ENCODE peak calls at places on chromosome 19, in five cellular contexts. K is tibial nerve, M is heart left ventricle, R is stomach, X is IMR-90. P is an unnamed sample.

GRCh38 chr19:5358173-5358800 is 17.7 kb upstream of the PTPRS start:
- DNase-seq in M (no peak), K (no peak), R (no peak), X (peak), P (no peak)

GRCh38 chr19:58551577-58552471 is 3.1 kb downstream of the CHMP2A start:
- DNase-seq in K (no peak), X (no peak), R (no peak), M (no peak), P (no peak)

GRCh38 chr19:58035863-58036262 is 2.0 kb downstream of the ZSCAN1 start:
- DNase-seq in M (no peak), X (no peak), K (no peak), R (no peak), P (no peak)

GRCh38 chr19:45968626-45969025 is 5.0 kb downstream of the NOVA2 start:
- DNase-seq in M (no peak), X (no peak), K (no peak), R (no peak), P (no peak)

GRCh38 chr19:5954293-5954692 is 23.6 kb downstream of the RANBP3 start:
- DNase-seq in M (no peak), R (no peak), K (no peak), X (peak), P (no peak)

GRCh38 chr19:52541608-52542007 is 14.1 kb downstream of the ZNF808 start:
- DNase-seq in X (no peak), K (no peak), M (no peak), R (no peak), P (no peak)

GRCh38 chr19:54415208-54415900 is at the start of gene TTYH1:
- DNase-seq in X (no peak), K (no peak), M (no peak), R (no peak), P (no peak)

GRCh38 chr19:19137556-19138109 is 645 bp downstream of the TMEM161A start:
- DNase-seq in X (no peak), K (no peak), R (no peak), M (no peak), P (peak)

GRCh38 chr19:1962674-1963073 is 21.7 kb downstream of the CSNK1G2 start:
- DNase-seq in R (no peak), X (no peak), M (no peak), K (no peak), P (no peak)

GRCh38 chr19:43432866-43433673 is 18.4 kb downstream of the TEX101 start:
- DNase-seq in R (peak), M (peak), K (peak), X (peak), P (peak)

GRCh38 chr19:8158411-8159074 is 9.2 kb upstream of the FBN3 start:
- DNase-seq in M (peak), R (peak), X (peak), K (peak), P (peak)

GRCh38 chr19:46861691-46862503 is 1.1 kb downstream of the ARHGAP35 start:
- DNase-seq in R (peak), K (no peak), M (peak), X (no peak), P (peak)

GRCh38 chr19:45607071-45608029 is 5.3 kb upstream of the GPR4 start:
- DNase-seq in X (peak), K (peak), M (peak), R (peak), P (peak)

GRCh38 chr19:18515959-18516358 is 5.9 kb downstream of the ELL start:
- DNase-seq in K (no peak), X (no peak), R (no peak), M (no peak), P (no peak)

GRCh38 chr19:50427997-50428425 is 4.7 kb upstream of the MYBPC2 start:
- DNase-seq in K (peak), M (peak), R (peak), X (peak), P (peak)

GRCh38 chr19:44260695-44261446 is 1.2 kb downstream of the ZNF233 start:
- DNase-seq in K (no peak), R (no peak), M (no peak), X (no peak), P (no peak)

GRCh38 chr19:35722897-35723296 is 5.1 kb downstream of the KMT2B start:
- DNase-seq in M (no peak), X (no peak), R (no peak), K (no peak), P (no peak)
- TF ChIP-seq POLR2A in M (no peak), X (no peak), R (no peak), K (no peak), P (no peak)

GRCh38 chr19:10502524-10503001 is 593 bp downstream of the KEAP1 start:
- DNase-seq in K (peak), M (peak), X (peak), R (peak), P (peak)
- TF ChIP-seq CTCF in K (no peak), M (no peak), X (peak), R (no peak), P (no peak)

DNA sequence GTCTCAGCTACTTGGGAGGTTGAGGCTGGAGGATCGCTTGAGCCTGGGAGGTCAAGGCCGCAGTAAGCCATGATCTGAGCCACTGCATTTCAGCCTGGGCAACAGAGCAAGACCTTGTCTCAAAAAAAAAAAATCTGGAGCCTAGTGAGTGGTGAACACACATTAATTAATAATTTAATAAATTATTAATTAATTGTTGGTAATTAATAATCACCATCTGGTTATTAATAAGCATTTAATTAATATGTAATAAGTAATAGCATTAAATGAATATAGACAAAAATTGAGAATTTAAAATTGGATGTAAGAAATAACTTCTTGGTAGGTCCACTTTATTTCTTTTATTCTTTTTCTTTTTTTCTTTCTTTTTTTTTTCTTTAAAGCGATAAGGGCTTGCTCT is 31.9 kb upstream of the CEBPA start:
- DNase-seq in K (no peak), R (no peak), X (no peak), M (no peak), P (no peak)
- TF ChIP-seq POLR2A in K (no peak), R (no peak), X (no peak), M (no peak), P (no peak)

DNA sequence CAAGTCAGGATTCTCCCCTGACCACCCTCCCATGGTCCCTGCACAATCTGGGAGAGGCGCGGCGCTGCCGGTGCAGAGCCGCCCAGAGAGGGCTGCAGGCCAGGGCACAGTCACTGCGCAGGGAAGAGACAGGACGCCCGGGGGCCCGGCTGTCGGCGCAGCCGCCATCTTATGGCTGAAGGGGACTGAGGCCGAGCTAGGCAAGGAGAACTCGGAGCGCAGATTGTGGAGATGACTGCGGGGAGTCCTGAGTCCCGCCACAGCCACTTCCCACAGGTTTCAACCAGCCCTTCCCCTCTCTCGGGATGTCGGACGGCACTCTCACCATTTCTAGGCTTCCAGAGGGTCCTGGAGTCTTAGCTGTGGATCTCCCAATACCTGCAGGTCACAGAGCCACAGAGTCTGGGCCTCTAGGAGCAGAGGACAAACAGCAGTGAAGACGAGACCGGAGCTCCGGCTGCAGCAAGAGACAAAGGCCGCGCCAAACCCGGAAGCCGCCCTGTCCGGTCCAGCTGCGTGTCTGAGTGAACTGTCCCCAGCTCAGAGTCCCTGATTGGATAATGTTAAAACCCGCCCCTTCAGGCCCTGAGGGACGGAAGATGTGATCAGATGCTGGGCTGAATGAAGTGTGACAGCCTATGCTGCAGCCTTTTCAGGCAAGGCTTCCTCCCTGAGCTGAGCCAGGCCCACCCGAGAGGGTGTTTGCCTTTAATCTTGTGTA is at the start of gene ZNF708:
- DNase-seq in R (peak), K (peak), X (peak), M (peak), P (peak)
- TF ChIP-seq CTCF in R (no peak), K (no peak), X (no peak), M (no peak), P (no peak)

GRCh38 chr19:10718205-10719196 is 622 bp downstream of the DNM2 start:
- DNase-seq in X (peak), M (peak), K (no peak), R (peak), P (no peak)
- TF ChIP-seq POLR2A in X (peak), M (no peak), K (no peak), R (no peak), P (no peak)

GRCh38 chr19:55485439-55486011 is 537 bp downstream of the NAT14 start:
- DNase-seq in X (no peak), R (no peak), K (no peak), M (no peak), P (no peak)

GRCh38 chr19:55486971-55487883 is 1.0 kb upstream of the SSC5D start:
- DNase-seq in R (no peak), K (peak), M (peak), X (peak), P (peak)

GRCh38 chr19:55487884-55488687 is at the start of gene SSC5D:
- DNase-seq in M (peak), K (no peak), X (peak), R (no peak), P (peak)

GRCh38 chr19:55484571-55485438 is at the start of gene NAT14:
- DNase-seq in R (peak), K (no peak), M (peak), X (peak), P (peak)

GRCh38 chr19:55486043-55486970 is 1.3 kb downstream of the NAT14 start:
- DNase-seq in X (no peak), R (no peak), M (peak), K (no peak), P (no peak)
- TF ChIP-seq CTCF in X (no peak), R (no peak), M (peak), K (no peak), P (no peak)

GRCh38 chr19:12982648-12983047 is 12.6 kb upstream of the NFIX start:
- DNase-seq in K (no peak), R (no peak), M (no peak), X (no peak), P (no peak)
- TF ChIP-seq POLR2A in K (no peak), R (no peak), M (no peak), X (no peak), P (no peak)

GRCh38 chr19:13100871-13101589 is 1.6 kb downstream of the LYL1 start:
- DNase-seq in X (no peak), R (no peak), K (no peak), M (peak), P (no peak)
- TF ChIP-seq CTCF in X (peak), R (no peak), K (no peak), M (peak), P (no peak)

GRCh38 chr19:34364830-34365462 is at the start of gene GPI:
- DNase-seq in R (peak), K (peak), X (peak), M (peak), P (peak)
- TF ChIP-seq POLR2A in R (no peak), K (peak), X (peak), M (no peak), P (no peak)

P was measured in ovary.